ENCODE peak calls at places on chromosomes 13 and 19, in four cellular contexts. U is lower leg skin; D is head of caudate nucleus; H is activated CD4-positive, CD25-positive, alpha-beta regulatory T cell treated with anti-CD3 and anti-CD28 coated beads, Interleukin-2, amount 50 U/mL, for 16 hours. O is an unnamed sample.
A peak's percentile ranks its signal among the peaks of the same experiment; 100 is the strongest.

GRCh38 chr19:41548954-41549688 is 26.8 kb upstream of the CEACAM21 start:
- DNase-seq in U (no peak), D (no peak), H (peak; percentile 52), O (no peak)

GRCh38 chr19:9847087-9847671 is 12.1 kb downstream of the PIN1 start:
- DNase-seq in U (no peak), D (peak; percentile 77), H (no peak), O (no peak)

GRCh38 chr13:25153736-25154135 is 18.4 kb downstream of the AMER2 start:
- DNase-seq in D (peak; percentile 65), U (no peak), H (no peak), O (peak; percentile 74)

GRCh38 chr19:39832341-39833083 is 1.4 kb downstream of the DYRK1B start:
- DNase-seq in H (no peak), U (no peak), D (no peak), O (no peak)

GRCh38 chr13:75425216-75426009 is 56.6 kb downstream of the TBC1D4 start:
- DNase-seq in D (no peak), H (no peak), U (no peak), O (no peak)

GRCh38 chr13:102799544-102800144 is 725 bp downstream of the BIVM start:
- DNase-seq in D (no peak), H (no peak), U (peak; percentile 87), O (peak; percentile 69)

GRCh38 chr19:19554074-19555023 is 16.3 kb downstream of the CILP2 start:
- DNase-seq in H (peak; percentile 36), U (no peak), D (no peak), O (no peak)

GRCh38 chr13:23515116-23515515 is 55.1 kb upstream of the TNFRSF19 start:
- DNase-seq in H (no peak), U (no peak), D (no peak), O (no peak)

GRCh38 chr13:74134226-74134776 is at the start of gene KLF12:
- DNase-seq in D (peak; percentile 14), H (peak; percentile 82), U (peak; percentile 95), O (peak; percentile 62)

GRCh38 chr13:37870895-37871550 is 1.5 kb upstream of the TRPC4 start:
- DNase-seq in U (no peak), D (no peak), H (no peak), O (no peak)

GRCh38 chr19:46599716-46600392 is 1.3 kb upstream of the CALM3 start:
- DNase-seq in D (no peak), U (peak; percentile 80), H (no peak), O (no peak)

GRCh38 chr13:79560954-79561353 is 80.0 kb downstream of the NDFIP2 start:
- DNase-seq in H (no peak), D (no peak), U (no peak), O (no peak)

GRCh38 chr19:996051-996838 is 4.0 kb upstream of the GRIN3B start:
- DNase-seq in D (no peak), U (no peak), H (no peak), O (no peak)

GRCh38 chr19:35908977-35909683 is 1.0 kb upstream of the TYROBP start:
- DNase-seq in D (peak; percentile 30), H (no peak), U (peak; percentile 94), O (peak; percentile 50)

GRCh38 chr19:8028951-8029491 is 23.5 kb upstream of the CCL25 start:
- DNase-seq in D (no peak), U (no peak), H (no peak), O (no peak)

GRCh38 chr13:35475960-35476943 is at the start of gene MAB21L1:
- DNase-seq in H (no peak), D (no peak), U (peak; percentile 78), O (peak; percentile 70)

GRCh38 chr19:1271528-1272422 is 2.6 kb downstream of the CIRBP start:
- DNase-seq in H (no peak), D (no peak), U (peak; percentile 89), O (no peak)

GRCh38 chr19:10007366-10007765 is 2.9 kb downstream of the COL5A3 start:
- DNase-seq in H (no peak), D (no peak), U (peak; percentile 88), O (no peak)

O was measured in midbrain.